ENCODE peak calls at places on chromosomes 2 and 18, in five cellular contexts. A is neural crest cell, O is fibroblast of lung, T is PC-9, G is endothelial cell. E is an unnamed sample.

GRCh38 chr2:98771264-98771663 is 40.3 kb upstream of the MGAT4A start:
- DNase-seq in A (no peak), O (no peak), T (no peak), G (no peak), E (no peak)

GRCh38 chr2:193518061-193518817 is 1323.5 kb upstream of the TMEFF2 start:
- DNase-seq in A (no peak), O (peak; percentile 1), T (peak; percentile 58), G (no peak), E (no peak)

GRCh38 chr2:127953849-127954248 is 68.1 kb upstream of the AMMECR1L start:
- DNase-seq in A (no peak), O (peak; percentile 57), T (no peak), G (no peak), E (no peak)

GRCh38 chr2:2840681-2841300 is 509.7 kb upstream of the MYT1L start:
- DNase-seq in A (no peak), O (no peak), T (no peak), G (no peak), E (no peak)

GRCh38 chr2:70510213-70510820 is 43.3 kb downstream of the TGFA start:
- DNase-seq in A (no peak), O (no peak), T (no peak), G (no peak), E (no peak)

GRCh38 chr2:23351388-23352141 is 33.4 kb upstream of the KLHL29 start:
- DNase-seq in A (peak; percentile 91), O (peak; percentile 72), T (no peak), G (peak; percentile 83), E (peak; percentile 93)

GRCh38 chr2:8794923-8795825 is 42.2 kb downstream of the KIDINS220 start:
- DNase-seq in A (no peak), O (peak; percentile 89), T (no peak), G (no peak), E (no peak)

GRCh38 chr2:28096421-28096820 is 205.9 kb downstream of the BABAM2 start:
- DNase-seq in A (no peak), O (peak; percentile 22), T (no peak), G (no peak), E (no peak)

GRCh38 chr2:241163601-241164118 is 13.4 kb downstream of the PPP1R7 start:
- DNase-seq in A (no peak), O (no peak), T (no peak), G (no peak), E (no peak)

GRCh38 chr2:190177249-190177648 is 114.7 kb upstream of the MSTN start:
- DNase-seq in A (no peak), O (no peak), T (no peak), G (no peak), E (no peak)

GRCh38 chr2:27954771-27955384 is 64.3 kb downstream of the BABAM2 start:
- DNase-seq in A (no peak), O (peak; percentile 99), T (peak; percentile 96), G (peak; percentile 6), E (peak; percentile 40)

GRCh38 chr2:112031916-112032582 is 23.0 kb upstream of the TMEM87B start:
- DNase-seq in A (no peak), O (peak; percentile 41), T (no peak), G (no peak), E (no peak)

GRCh38 chr18:62928316-62928715 is 213.0 kb downstream of the PHLPP1 start:
- DNase-seq in A (no peak), O (peak; percentile 51), T (no peak), G (no peak), E (no peak)

GRCh38 chr2:135473567-135473966 is 57.5 kb downstream of the ZRANB3 start:
- DNase-seq in A (no peak), O (peak; percentile 14), T (no peak), G (peak; percentile 12), E (peak; percentile 12)

GRCh38 chr18:72544092-72544886 is at the start of gene CBLN2:
- DNase-seq in A (peak; percentile 77), O (peak; percentile 58), T (no peak), G (peak; percentile 63), E (peak; percentile 78)

GRCh38 chr18:61743775-61744531 is 148.9 kb downstream of the RNF152 start:
- DNase-seq in A (no peak), O (peak; percentile 21), T (no peak), G (no peak), E (no peak)

GRCh38 chr2:106869512-106870276 is 16.3 kb downstream of the ST6GAL2 start:
- DNase-seq in A (no peak), O (no peak), T (no peak), G (no peak), E (no peak)

GRCh38 chr2:150109912-150110311 is 377.6 kb downstream of the RND3 start:
- DNase-seq in A (no peak), O (no peak), T (no peak), G (no peak), E (no peak)

GRCh38 chr2:164667566-164667965 is 46.3 kb upstream of the GRB14 start:
- DNase-seq in A (no peak), O (no peak), T (no peak), G (no peak), E (no peak)

GRCh38 chr2:24111407-24111861 is 11.7 kb downstream of the PFN4 start:
- DNase-seq in A (no peak), O (no peak), T (peak; percentile 87), G (no peak), E (no peak)

GRCh38 chr18:62634991-62635630 is 80.2 kb upstream of the PHLPP1 start:
- DNase-seq in A (no peak), O (no peak), T (peak; percentile 88), G (no peak), E (no peak)

DNA sequence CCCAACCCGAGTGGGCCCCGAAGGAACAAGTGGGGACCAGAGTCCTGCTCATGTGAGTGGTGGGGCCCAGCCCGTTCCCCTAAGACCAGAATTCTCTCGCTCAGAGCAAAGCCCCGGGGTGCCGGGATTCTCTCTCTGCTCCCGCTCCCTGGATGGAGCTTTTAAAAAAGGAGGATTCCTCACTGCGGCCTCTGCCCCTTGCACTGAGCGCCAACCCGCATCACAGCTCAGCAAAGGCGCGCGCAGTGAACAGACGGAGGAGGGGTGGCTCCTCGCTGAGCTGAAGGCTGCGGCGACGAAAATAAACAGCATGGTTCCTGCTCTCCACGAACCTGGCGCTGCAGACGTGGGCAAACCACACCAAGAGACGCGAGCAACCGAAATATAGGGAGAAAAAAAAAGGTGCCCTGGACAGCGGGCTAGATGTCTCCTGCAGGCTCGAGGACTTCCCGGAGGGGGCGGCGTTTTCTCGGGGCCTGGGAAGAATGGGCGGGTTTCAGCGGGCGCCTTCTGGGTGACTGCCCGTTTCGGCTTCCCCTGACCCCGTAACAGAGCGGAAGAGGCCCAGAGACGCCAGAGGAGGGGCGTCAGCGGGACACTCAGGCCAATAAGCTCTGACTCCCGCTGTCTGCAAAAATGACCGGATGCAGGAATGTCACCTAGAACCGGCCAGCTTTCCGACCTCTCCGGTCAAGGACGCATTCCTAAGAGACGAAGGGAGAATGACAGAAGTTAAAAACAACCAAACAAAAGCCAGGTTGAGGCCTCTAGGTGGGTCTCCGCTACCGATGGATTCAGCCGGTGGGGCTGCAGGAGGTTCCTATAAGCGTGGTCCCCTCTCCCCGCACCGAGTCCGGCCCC is 819 bp upstream of the KLF11 start:
- DNase-seq in A (peak; percentile 57), O (peak; percentile 87), T (peak; percentile 47), G (peak; percentile 47), E (no peak)
- TF ChIP-seq CTCF in A (no peak), O (no peak), T (no peak), G (no peak), E (no peak)

GRCh38 chr2:216339456-216340279 is 32.6 kb downstream of the MARCHF4 start:
- DNase-seq in A (peak; percentile 23), O (peak; percentile 73), T (no peak), G (peak; percentile 34), E (peak; percentile 38)
- TF ChIP-seq CTCF in A (no peak), O (peak; percentile 25), T (no peak), G (no peak), E (peak; percentile 32)

DNA sequence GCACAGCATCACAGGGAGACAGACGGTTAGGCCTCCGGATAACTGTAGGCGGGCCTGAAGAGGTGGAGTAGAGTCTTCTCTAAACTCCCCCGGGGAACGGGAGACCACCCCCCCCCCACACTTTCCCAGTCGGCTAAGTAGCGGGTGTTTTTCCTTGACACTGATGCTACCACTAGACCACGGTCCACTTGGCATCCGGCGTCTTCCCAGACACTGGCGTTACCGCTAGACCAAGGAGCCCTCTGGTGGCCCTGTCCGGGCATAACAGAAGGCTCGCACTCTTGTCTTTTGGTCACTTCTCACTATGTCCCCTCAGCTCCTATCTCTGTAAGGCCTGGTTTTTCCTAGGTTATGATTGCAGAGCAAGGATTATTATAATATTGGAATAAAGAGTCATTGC is 25.7 kb upstream of the NCL start:
- DNase-seq in A (peak; percentile 25), O (no peak), T (no peak), G (no peak), E (peak; percentile 57)
- TF ChIP-seq CTCF in A (peak; percentile 40), O (peak; percentile 30), T (peak; percentile 54), G (no peak), E (peak; percentile 44)

GRCh38 chr2:229051798-229052197 is 219.3 kb downstream of the PID1 start:
- DNase-seq in A (no peak), O (no peak), T (no peak), G (no peak), E (no peak)

GRCh38 chr2:229044581-229044980 is 226.5 kb downstream of the PID1 start:
- DNase-seq in A (no peak), O (peak; percentile 39), T (no peak), G (no peak), E (no peak)

GRCh38 chr2:229050063-229050635 is 220.9 kb downstream of the PID1 start:
- DNase-seq in A (no peak), O (peak; percentile 58), T (no peak), G (no peak), E (no peak)

GRCh38 chr2:229045671-229046070 is 225.4 kb downstream of the PID1 start:
- DNase-seq in A (no peak), O (no peak), T (no peak), G (no peak), E (no peak)

DNA sequence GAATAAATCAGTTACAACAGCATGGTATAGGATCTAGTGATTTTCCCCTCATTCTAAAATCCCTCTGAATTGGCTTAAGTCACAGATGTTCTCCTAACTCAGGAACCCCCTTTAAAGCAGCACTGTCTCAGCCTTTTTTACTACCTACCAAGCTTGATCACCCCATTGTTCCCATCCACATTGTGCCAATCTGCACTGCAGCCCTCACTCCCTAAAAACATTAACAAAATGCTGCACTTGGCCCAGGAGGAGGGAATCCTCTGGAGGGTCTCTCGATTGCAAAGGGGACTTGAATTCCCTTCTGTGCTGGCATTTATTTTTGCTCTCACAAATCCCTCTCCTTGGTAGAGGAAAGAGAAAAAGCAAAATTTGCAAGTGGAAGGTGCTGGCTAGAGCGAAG is 223.0 kb downstream of the PID1 start:
- DNase-seq in A (no peak), O (no peak), T (no peak), G (no peak), E (no peak)
- TF ChIP-seq CTCF in A (no peak), O (no peak), T (no peak), G (no peak), E (no peak)

E was measured in BE2C.